ENCODE peak calls at places on chromosomes 4 and X, in eight cellular contexts. One of them, this sample, is unnamed.

GRCh38 chr4:27684501-27685077 is 823.9 kb downstream of the STIM2 start:
- DNase-seq in NCI-H2081: peak; percentile 79
- DNase-seq in AG08396: peak; percentile 3
- DNase-seq in GM20000: peak; percentile 21
- DNase-seq in lung: no peak
- DNase-seq in omental fat pad: no peak
- DNase-seq in A172: peak; percentile 51
- DNase-seq in NCI-H1092 treated with DMSO at 0.1 percent for 48 hours: peak; percentile 49
- DNase-seq in this sample: no peak

GRCh38 chr4:174119051-174119450 is 164.4 kb downstream of the FBXO8 start:
- DNase-seq in NCI-H2081: no peak
- DNase-seq in AG08396: peak; percentile 15
- DNase-seq in GM20000: no peak
- DNase-seq in lung: no peak
- DNase-seq in omental fat pad: no peak
- DNase-seq in A172: peak; percentile 58
- DNase-seq in NCI-H1092 treated with DMSO at 0.1 percent for 48 hours: no peak
- DNase-seq in this sample: no peak

GRCh38 chrX:124518888-124519287 is 172.5 kb downstream of the SH2D1A start:
- DNase-seq in NCI-H2081: no peak
- DNase-seq in AG08396: no peak
- DNase-seq in GM20000: no peak
- DNase-seq in lung: no peak
- DNase-seq in omental fat pad: no peak
- DNase-seq in A172: peak; percentile 10
- DNase-seq in NCI-H1092 treated with DMSO at 0.1 percent for 48 hours: no peak
- DNase-seq in this sample: no peak

GRCh38 chr4:114827651-114828050 is 229.0 kb downstream of the UGT8 start:
- DNase-seq in NCI-H2081: no peak
- DNase-seq in AG08396: no peak
- DNase-seq in GM20000: no peak
- DNase-seq in lung: no peak
- DNase-seq in omental fat pad: no peak
- DNase-seq in A172: no peak
- DNase-seq in NCI-H1092 treated with DMSO at 0.1 percent for 48 hours: no peak
- DNase-seq in this sample: no peak

GRCh38 chr4:86556791-86557415 is 37.2 kb upstream of the PTPN13 start:
- DNase-seq in NCI-H2081: no peak
- DNase-seq in AG08396: no peak
- DNase-seq in GM20000: no peak
- DNase-seq in lung: no peak
- DNase-seq in omental fat pad: no peak
- DNase-seq in A172: peak; percentile 35
- DNase-seq in NCI-H1092 treated with DMSO at 0.1 percent for 48 hours: no peak
- DNase-seq in this sample: no peak

GRCh38 chr4:169619518-169619957 is 840 bp upstream of the CLCN3 start:
- DNase-seq in NCI-H2081: no peak
- DNase-seq in AG08396: peak; percentile 34
- DNase-seq in GM20000: peak; percentile 56
- DNase-seq in lung: peak; percentile 53
- DNase-seq in omental fat pad: no peak
- DNase-seq in A172: peak; percentile 53
- DNase-seq in NCI-H1092 treated with DMSO at 0.1 percent for 48 hours: peak; percentile 44
- DNase-seq in this sample: no peak

GRCh38 chr4:83456184-83456501 is 285 bp downstream of the MRPS18C start:
- DNase-seq in NCI-H2081: no peak
- DNase-seq in AG08396: no peak
- DNase-seq in GM20000: no peak
- DNase-seq in lung: no peak
- DNase-seq in omental fat pad: no peak
- DNase-seq in A172: no peak
- DNase-seq in NCI-H1092 treated with DMSO at 0.1 percent for 48 hours: no peak
- DNase-seq in this sample: no peak

GRCh38 chr4:111213520-111213919 is 590.6 kb upstream of the PITX2 start:
- DNase-seq in NCI-H2081: no peak
- DNase-seq in AG08396: no peak
- DNase-seq in GM20000: no peak
- DNase-seq in lung: no peak
- DNase-seq in omental fat pad: no peak
- DNase-seq in A172: no peak
- DNase-seq in NCI-H1092 treated with DMSO at 0.1 percent for 48 hours: no peak
- DNase-seq in this sample: no peak

GRCh38 chrX:131571348-131571747 is 27.5 kb downstream of the OR13H1 start:
- DNase-seq in NCI-H2081: no peak
- DNase-seq in AG08396: no peak
- DNase-seq in GM20000: no peak
- DNase-seq in lung: no peak
- DNase-seq in omental fat pad: no peak
- DNase-seq in A172: peak; percentile 10
- DNase-seq in NCI-H1092 treated with DMSO at 0.1 percent for 48 hours: no peak
- DNase-seq in this sample: no peak

GRCh38 chr4:77994194-77994721 is 62.9 kb upstream of the FRAS1 start:
- DNase-seq in NCI-H2081: no peak
- DNase-seq in AG08396: peak; percentile 47
- DNase-seq in GM20000: peak; percentile 36
- DNase-seq in lung: no peak
- DNase-seq in omental fat pad: no peak
- DNase-seq in A172: peak; percentile 25
- DNase-seq in NCI-H1092 treated with DMSO at 0.1 percent for 48 hours: no peak
- DNase-seq in this sample: peak; percentile 76

GRCh38 chr4:792729-793108 is 33.2 kb downstream of the CPLX1 start:
- DNase-seq in NCI-H2081: no peak
- DNase-seq in AG08396: no peak
- DNase-seq in GM20000: no peak
- DNase-seq in lung: no peak
- DNase-seq in omental fat pad: no peak
- DNase-seq in A172: no peak
- DNase-seq in NCI-H1092 treated with DMSO at 0.1 percent for 48 hours: no peak
- DNase-seq in this sample: no peak

GRCh38 chr4:42282081-42282901 is 115.0 kb upstream of the SHISA3 start:
- DNase-seq in NCI-H2081: peak; percentile 88
- DNase-seq in AG08396: peak; percentile 75
- DNase-seq in GM20000: peak; percentile 74
- DNase-seq in lung: no peak
- DNase-seq in omental fat pad: no peak
- DNase-seq in A172: peak; percentile 66
- DNase-seq in NCI-H1092 treated with DMSO at 0.1 percent for 48 hours: peak; percentile 86
- DNase-seq in this sample: no peak

GRCh38 chrX:141969706-141970105 is 66.0 kb downstream of the MAGEC1 start:
- DNase-seq in NCI-H2081: no peak
- DNase-seq in AG08396: no peak
- DNase-seq in GM20000: no peak
- DNase-seq in lung: no peak
- DNase-seq in omental fat pad: no peak
- DNase-seq in A172: no peak
- DNase-seq in NCI-H1092 treated with DMSO at 0.1 percent for 48 hours: no peak
- DNase-seq in this sample: no peak

GRCh38 chrX:57596109-57596870 is 4.5 kb downstream of the ZXDB start:
- DNase-seq in NCI-H2081: no peak
- DNase-seq in AG08396: no peak
- DNase-seq in GM20000: no peak
- DNase-seq in lung: no peak
- DNase-seq in omental fat pad: no peak
- DNase-seq in A172: no peak
- DNase-seq in NCI-H1092 treated with DMSO at 0.1 percent for 48 hours: no peak
- DNase-seq in this sample: no peak

GRCh38 chr4:20318899-20319291 is 67.2 kb downstream of the SLIT2 start:
- DNase-seq in NCI-H2081: peak; percentile 92
- DNase-seq in AG08396: no peak
- DNase-seq in GM20000: no peak
- DNase-seq in lung: no peak
- DNase-seq in omental fat pad: no peak
- DNase-seq in A172: no peak
- DNase-seq in NCI-H1092 treated with DMSO at 0.1 percent for 48 hours: no peak
- DNase-seq in this sample: no peak

GRCh38 chr4:39621582-39621981 is 17.1 kb downstream of the SMIM14 start:
- DNase-seq in NCI-H2081: no peak
- DNase-seq in AG08396: no peak
- DNase-seq in GM20000: no peak
- DNase-seq in lung: peak; percentile 68
- DNase-seq in omental fat pad: no peak
- DNase-seq in A172: peak; percentile 79
- DNase-seq in NCI-H1092 treated with DMSO at 0.1 percent for 48 hours: no peak
- DNase-seq in this sample: no peak

GRCh38 chr4:107689912-107690587 is 30.0 kb downstream of the PAPSS1 start:
- DNase-seq in NCI-H2081: no peak
- DNase-seq in AG08396: peak; percentile 56
- DNase-seq in GM20000: no peak
- DNase-seq in lung: no peak
- DNase-seq in omental fat pad: no peak
- DNase-seq in A172: peak; percentile 81
- DNase-seq in NCI-H1092 treated with DMSO at 0.1 percent for 48 hours: no peak
- DNase-seq in this sample: no peak

GRCh38 chrX:114344756-114345155 is 239.1 kb upstream of the HTR2C start:
- DNase-seq in NCI-H2081: peak; percentile 31
- DNase-seq in AG08396: peak; percentile 11
- DNase-seq in GM20000: peak; percentile 11
- DNase-seq in lung: no peak
- DNase-seq in omental fat pad: no peak
- DNase-seq in A172: peak; percentile 1
- DNase-seq in NCI-H1092 treated with DMSO at 0.1 percent for 48 hours: peak; percentile 30
- DNase-seq in this sample: no peak

This sample was measured in iPS DF 6.9.